ENCODE peak calls at places on chromosomes 6 and 20, in seven cellular contexts. G is HCT116, H is H7, E is ovary, P is cardiac muscle cell, W is foreskin fibroblast, Z is uterus. M is an unnamed sample.

GRCh38 chr20:33301192-33301930 is 18.3 kb downstream of the BPIFB1 start:
- DNase-seq in W (no peak), G (no peak), P (peak), E (no peak), Z (no peak), H (no peak), M (no peak)

GRCh38 chr6:145110109-145110508 is 625.2 kb downstream of the EPM2A start:
- DNase-seq in G (no peak), Z (no peak), H (no peak), P (no peak), W (no peak), E (no peak), M (no peak)

GRCh38 chr6:34195726-34196115 is 41.0 kb upstream of the HMGA1 start:
- DNase-seq in E (peak), Z (peak), H (no peak), W (no peak), P (no peak), G (no peak), M (no peak)

GRCh38 chr6:168062346-168063289 is 16.4 kb downstream of the FRMD1 start:
- DNase-seq in Z (no peak), G (no peak), H (no peak), W (no peak), P (no peak), E (no peak), M (no peak)

GRCh38 chr6:105810105-105810921 is 275.8 kb upstream of the PRDM1 start:
- DNase-seq in G (peak), E (no peak), Z (no peak), H (no peak), P (peak), W (peak), M (peak)

GRCh38 chr20:8082025-8082424 is 50.0 kb upstream of the PLCB1 start:
- DNase-seq in W (peak), Z (no peak), P (peak), G (peak), H (peak), E (no peak), M (no peak)

GRCh38 chr20:62009322-62009721 is 56.4 kb downstream of the TAF4 start:
- DNase-seq in E (no peak), Z (no peak), G (no peak), W (no peak), H (no peak), P (no peak), M (no peak)

GRCh38 chr20:4150095-4150492 is 134.7 kb upstream of the RNF24 start:
- DNase-seq in E (peak), H (peak), W (peak), P (peak), G (no peak), Z (no peak), M (no peak)

GRCh38 chr6:49072146-49072545 is 390.9 kb downstream of the MMUT start:
- DNase-seq in E (no peak), G (no peak), Z (no peak), P (no peak), W (no peak), H (no peak), M (no peak)

GRCh38 chr6:30497714-30498113 is 8.4 kb downstream of the HLA-E start:
- DNase-seq in G (no peak), W (no peak), P (no peak), H (no peak), E (no peak), Z (no peak), M (no peak)

GRCh38 chr20:37347891-37348642 is 2.1 kb downstream of the SRC start:
- DNase-seq in P (no peak), W (no peak), E (peak), G (no peak), H (peak), Z (peak), M (no peak)

GRCh38 chr6:75108333-75108974 is 97.4 kb downstream of the COL12A1 start:
- DNase-seq in P (no peak), E (no peak), G (no peak), H (no peak), W (no peak), Z (no peak), M (no peak)

GRCh38 chr20:18545566-18545965 is 21.7 kb upstream of the SMIM26 start:
- DNase-seq in G (no peak), P (no peak), W (no peak), E (no peak), H (no peak), Z (no peak), M (no peak)

GRCh38 chr20:33852971-33853813 is 42.0 kb downstream of the CHMP4B start:
- DNase-seq in E (no peak), P (no peak), H (no peak), G (no peak), W (no peak), Z (no peak), M (no peak)

GRCh38 chr6:105757512-105758200 is 328.5 kb upstream of the PRDM1 start:
- DNase-seq in H (no peak), Z (no peak), E (no peak), G (no peak), P (no peak), W (no peak), M (no peak)

GRCh38 chr20:44356353-44356723 is 839 bp downstream of the HNF4A start:
- DNase-seq in P (peak), Z (no peak), E (no peak), H (no peak), G (no peak), W (no peak), M (no peak)

GRCh38 chr6:30207619-30208295 is 5.4 kb downstream of the TRIM26 start:
- DNase-seq in Z (no peak), W (peak), P (peak), G (no peak), E (no peak), H (no peak), M (no peak)

GRCh38 chr20:17614176-17614811 is 44.4 kb downstream of the DSTN start:
- DNase-seq in H (peak), G (no peak), E (peak), Z (peak), P (peak), W (peak), M (no peak)

GRCh38 chr6:149921361-149921760 is 1.6 kb downstream of the RAET1G start:
- DNase-seq in E (peak), Z (no peak), W (no peak), H (no peak), G (no peak), P (no peak), M (no peak)

GRCh38 chr6:32837651-32838113 is 857 bp downstream of the TAP2 start:
- DNase-seq in H (no peak), E (no peak), W (peak), P (peak), Z (no peak), G (no peak), M (no peak)

GRCh38 chr6:118283759-118284158 is 264.3 kb upstream of the PLN start:
- DNase-seq in H (peak), E (no peak), W (peak), G (peak), P (peak), Z (peak), M (no peak)

GRCh38 chr6:154733610-154734379 is 579 bp downstream of the SCAF8 start:
- DNase-seq in G (peak), P (peak), W (peak), H (peak), Z (peak), E (peak), M (peak)

GRCh38 chr6:25489399-25489798 is 162.6 kb upstream of the SCGN start:
- DNase-seq in Z (no peak), E (no peak), P (no peak), W (no peak), G (no peak), H (no peak), M (no peak)

GRCh38 chr20:46304852-46305251 is 3.4 kb downstream of the CDH22 start:
- DNase-seq in Z (no peak), G (no peak), P (no peak), E (no peak), H (no peak), W (no peak), M (no peak)
- H3K4me3 ChIP-seq in Z (no peak), G (no peak), P (no peak), E (no peak), H (no peak), W (no peak), M (no peak)

GRCh38 chr6:40755749-40756452 is 168.7 kb upstream of the LRFN2 start:
- DNase-seq in W (no peak), E (no peak), H (no peak), Z (peak), P (peak), G (no peak), M (no peak)

GRCh38 chr6:40753939-40754448 is 166.8 kb upstream of the LRFN2 start:
- DNase-seq in Z (no peak), W (no peak), P (no peak), E (no peak), H (no peak), G (no peak), M (no peak)

GRCh38 chr6:40753048-40753447 is 165.9 kb upstream of the LRFN2 start:
- DNase-seq in Z (no peak), E (no peak), H (no peak), W (no peak), G (no peak), P (no peak), M (no peak)

GRCh38 chr6:40754481-40755045 is 167.4 kb upstream of the LRFN2 start:
- DNase-seq in W (no peak), H (peak), G (no peak), Z (peak), P (no peak), E (no peak), M (no peak)

GRCh38 chr6:40755046-40755681 is 168.0 kb upstream of the LRFN2 start:
- DNase-seq in Z (peak), G (no peak), W (peak), P (peak), E (no peak), H (peak), M (peak)
- H3K4me3 ChIP-seq in Z (no peak), G (no peak), W (no peak), P (no peak), E (no peak), H (peak), M (no peak)

GRCh38 chr6:392441-393390 is 1.2 kb downstream of the IRF4 start:
- DNase-seq in H (peak), P (no peak), W (peak), E (no peak), Z (no peak), G (no peak), M (no peak)
- H3K4me3 ChIP-seq in H (peak), P (peak), W (no peak), E (peak), Z (no peak), G (no peak), M (no peak)

DNA sequence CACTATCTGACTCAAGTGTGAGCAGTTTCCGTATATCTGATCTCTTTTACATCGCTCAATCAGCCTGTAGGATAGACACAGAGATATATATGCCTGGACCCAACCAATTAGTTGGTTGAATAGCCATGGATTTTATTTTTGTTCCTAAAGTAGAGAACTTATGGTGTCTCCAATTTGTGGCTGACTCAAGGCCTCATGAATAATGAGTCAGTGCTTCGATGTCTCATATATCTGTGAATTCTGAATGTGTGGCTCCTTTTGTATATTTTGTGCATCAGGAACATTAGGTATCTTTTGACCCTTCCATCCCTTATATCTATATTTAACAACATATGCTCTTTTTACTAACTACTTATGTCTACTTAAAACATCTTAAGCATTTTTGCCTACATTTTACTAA is 64.5 kb downstream of the OR2B2 start:
- DNase-seq in E (no peak), G (no peak), Z (no peak), P (no peak), W (peak), H (no peak), M (no peak)
- H3K4me3 ChIP-seq in E (no peak), G (no peak), Z (no peak), P (no peak), W (no peak), H (no peak), M (no peak)